ENCODE peak calls at places on chromosomes 13 and 19, in eight cellular contexts. L, S, E, I, B, V, X and C are unnamed samples.

GRCh38 chr19:2922987-2923386 is 21.8 kb downstream of the ZNF77 start:
- DNase-seq in L (no peak), S (peak; percentile 9), E (no peak), I (no peak), B (peak; percentile 7), V (peak; percentile 20), X (no peak), C (peak; percentile 35)

GRCh38 chr19:6890938-6891337 is 3.6 kb downstream of the ADGRE1 start:
- DNase-seq in L (no peak), S (no peak), E (no peak), I (no peak), B (no peak), V (no peak), X (no peak), C (no peak)

GRCh38 chr19:42246143-42246868 is 3.9 kb upstream of the GSK3A start:
- DNase-seq in L (peak; percentile 72), S (peak; percentile 83), E (peak; percentile 65), I (peak; percentile 50), B (peak; percentile 78), V (peak; percentile 84), X (no peak), C (peak; percentile 83)

GRCh38 chr19:1467512-1468273 is 11.3 kb downstream of the C19orf25 start:
- DNase-seq in L (no peak), S (no peak), E (no peak), I (no peak), B (no peak), V (no peak), X (no peak), C (no peak)

GRCh38 chr19:15432629-15433518 is 14.1 kb upstream of the AKAP8L start:
- DNase-seq in L (peak; percentile 88), S (peak; percentile 87), E (peak; percentile 91), I (peak; percentile 78), B (peak; percentile 91), V (peak; percentile 92), X (no peak), C (peak; percentile 93)

GRCh38 chr19:47002853-47003610 is 16.6 kb upstream of the NPAS1 start:
- DNase-seq in L (no peak), S (no peak), E (no peak), I (no peak), B (no peak), V (no peak), X (no peak), C (no peak)

GRCh38 chr19:51750381-51751124 is 1.1 kb downstream of the FPR1 start:
- DNase-seq in L (no peak), S (no peak), E (no peak), I (no peak), B (peak; percentile 12), V (no peak), X (no peak), C (peak; percentile 87)

GRCh38 chr13:99990045-99990977 is 8.7 kb downstream of the ZIC2 start:
- DNase-seq in L (no peak), S (no peak), E (no peak), I (no peak), B (no peak), V (no peak), X (no peak), C (peak; percentile 81)

GRCh38 chr19:13881231-13881691 is 4.3 kb downstream of the NANOS3 start:
- DNase-seq in L (no peak), S (peak; percentile 27), E (no peak), I (no peak), B (no peak), V (peak; percentile 19), X (no peak), C (peak; percentile 44)

GRCh38 chr13:80235559-80236296 is 105.2 kb downstream of the SPRY2 start:
- DNase-seq in L (peak; percentile 86), S (no peak), E (peak; percentile 1), I (no peak), B (no peak), V (no peak), X (peak; percentile 47), C (peak; percentile 63)

GRCh38 chr19:55648657-55649578 is 906 bp downstream of the CCDC106 start:
- DNase-seq in L (no peak), S (no peak), E (no peak), I (no peak), B (no peak), V (no peak), X (no peak), C (no peak)

GRCh38 chr19:45496349-45496953 is 396 bp downstream of the RTN2 start:
- DNase-seq in L (peak; percentile 29), S (no peak), E (peak; percentile 57), I (no peak), B (no peak), V (no peak), X (no peak), C (no peak)

DNA sequence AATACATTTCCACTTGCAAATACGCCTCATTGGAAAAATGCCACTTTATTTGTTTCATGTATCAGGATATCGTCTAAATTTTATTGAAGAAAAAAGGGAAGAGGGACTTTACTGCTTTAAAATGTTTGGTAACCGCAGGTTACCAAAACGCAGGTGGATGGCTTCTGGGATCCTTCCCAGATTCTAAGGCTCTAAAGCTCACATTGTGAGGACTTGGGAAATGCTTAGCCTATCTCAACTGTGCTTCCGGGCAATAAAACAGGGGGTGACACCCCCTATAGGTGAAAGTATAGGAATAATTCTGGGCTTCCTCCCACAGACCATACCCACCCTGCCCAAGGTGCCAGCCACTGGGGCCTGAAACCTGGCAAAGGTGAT is 73.2 kb upstream of the IPO5 start:
- DNase-seq in L (no peak), S (no peak), E (no peak), I (no peak), B (no peak), V (no peak), X (no peak), C (no peak)
- TF ChIP-seq CTCF in L (no peak), S (no peak), E (no peak), I (no peak), B (peak; percentile 44), V (no peak), X (no peak), C (no peak)

DNA sequence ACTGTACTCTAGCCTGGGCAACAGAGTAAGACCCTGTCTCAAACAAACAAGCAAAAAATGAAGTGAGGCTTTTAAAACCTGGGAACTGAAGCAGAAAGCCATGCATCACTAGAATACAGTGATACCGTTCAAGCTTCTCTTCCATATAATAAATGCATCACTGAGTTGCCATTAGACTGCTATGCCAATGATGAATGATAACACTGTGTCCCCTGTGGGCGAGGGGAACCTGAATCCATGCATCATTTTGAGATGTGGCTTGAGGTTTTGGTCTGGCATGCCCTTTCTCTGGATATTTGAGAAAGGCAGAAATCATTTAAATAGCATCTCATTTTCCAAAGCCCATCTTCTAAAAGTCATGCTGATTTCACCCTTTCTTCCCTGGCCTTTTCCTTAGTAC is 1.5 kb upstream of the FAM124A start:
- DNase-seq in L (no peak), S (no peak), E (no peak), I (no peak), B (no peak), V (no peak), X (no peak), C (no peak)
- TF ChIP-seq CTCF in L (no peak), S (no peak), E (no peak), I (no peak), B (no peak), V (no peak), X (no peak), C (no peak)

GRCh38 chr19:35844482-35845214 is 7.7 kb downstream of the NPHS1 start:
- DNase-seq in L (no peak), S (no peak), E (no peak), I (no peak), B (no peak), V (no peak), X (no peak), C (no peak)

GRCh38 chr19:35843676-35844481 is 8.4 kb downstream of the NPHS1 start:
- DNase-seq in L (no peak), S (no peak), E (no peak), I (no peak), B (no peak), V (no peak), X (no peak), C (no peak)

GRCh38 chr19:35845215-35846037 is 6.9 kb downstream of the NPHS1 start:
- DNase-seq in L (no peak), S (no peak), E (peak; percentile 42), I (no peak), B (no peak), V (no peak), X (no peak), C (no peak)

GRCh38 chr19:35847911-35848310 is 4.4 kb downstream of the NPHS1 start:
- DNase-seq in L (no peak), S (no peak), E (no peak), I (no peak), B (no peak), V (no peak), X (no peak), C (no peak)

GRCh38 chr19:35846038-35846668 is 6.2 kb downstream of the NPHS1 start:
- DNase-seq in L (no peak), S (no peak), E (no peak), I (no peak), B (no peak), V (no peak), X (no peak), C (peak; percentile 5)
- TF ChIP-seq CTCF in L (no peak), S (no peak), E (no peak), I (no peak), B (no peak), V (no peak), X (no peak), C (no peak)

GRCh38 chr19:49639401-49640112 is 386 bp downstream of the RRAS start:
- DNase-seq in L (no peak), S (no peak), E (no peak), I (no peak), B (no peak), V (no peak), X (no peak), C (no peak)

GRCh38 chr19:49641688-49642487 is at the start of gene SCAF1:
- DNase-seq in L (peak; percentile 100), S (peak; percentile 99), E (peak; percentile 100), I (peak; percentile 98), B (peak; percentile 99), V (peak; percentile 99), X (peak; percentile 97), C (peak; percentile 100)

GRCh38 chr19:49642488-49643035 is 553 bp downstream of the SCAF1 start:
- DNase-seq in L (no peak), S (no peak), E (no peak), I (no peak), B (no peak), V (peak; percentile 24), X (no peak), C (no peak)

GRCh38 chr19:49638360-49638759 is 1.6 kb downstream of the RRAS start:
- DNase-seq in L (peak; percentile 21), S (no peak), E (no peak), I (no peak), B (no peak), V (peak; percentile 34), X (no peak), C (no peak)

DNA sequence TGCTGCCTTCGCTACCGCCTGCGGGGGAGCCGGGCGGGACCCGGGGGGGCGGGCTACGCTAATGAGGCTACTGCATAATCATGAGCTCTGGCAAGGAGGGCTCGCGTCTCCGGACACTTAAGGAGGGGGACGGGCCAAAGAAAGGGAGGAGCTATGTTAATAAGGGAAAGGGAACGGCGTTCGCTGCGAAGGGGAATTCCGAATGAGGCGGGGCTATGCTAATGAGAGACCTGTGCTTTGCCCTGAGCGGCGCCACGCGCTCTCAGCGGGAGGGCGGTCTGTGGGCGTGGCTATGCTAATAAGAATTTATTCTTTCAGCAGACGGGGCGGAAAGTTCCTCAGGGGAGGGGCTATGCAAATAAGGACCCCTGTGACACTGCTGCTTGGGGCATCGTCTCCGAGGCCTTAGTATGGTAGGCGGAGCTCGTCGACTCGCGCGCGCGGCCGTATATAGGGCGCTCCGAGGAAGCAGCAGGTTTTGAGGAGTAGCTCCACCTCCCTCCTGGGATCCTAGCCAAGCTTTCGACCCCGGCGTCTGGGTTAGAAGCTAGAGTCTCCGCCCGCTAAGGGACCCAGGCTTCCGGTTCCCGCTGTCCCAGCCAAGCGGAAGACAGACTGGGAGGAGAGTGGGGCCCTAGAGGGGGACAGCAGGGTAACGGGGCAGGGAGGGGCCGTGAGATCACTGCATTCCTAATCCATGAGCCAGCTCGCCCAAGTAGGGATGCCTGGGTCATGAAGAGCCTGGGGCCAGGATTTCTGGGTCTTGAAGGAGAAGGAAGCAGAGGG is at the start of gene RRAS:
- DNase-seq in L (peak; percentile 100), S (peak; percentile 100), E (peak; percentile 100), I (peak; percentile 99), B (peak; percentile 100), V (peak; percentile 100), X (peak; percentile 99), C (peak; percentile 100)
- TF ChIP-seq CTCF in L (no peak), S (no peak), E (no peak), I (no peak), B (no peak), V (no peak), X (no peak), C (no peak)